ENCODE peak calls at places on chromosomes 7 and 10, in four cellular contexts. One of them, this sample, is unnamed.

GRCh38 chr10:112605063-112605462 is 158.0 kb downstream of the VTI1A start:
- DNase-seq in heart left ventricle: no peak
- DNase-seq in astrocyte: no peak
- DNase-seq in GM23338: no peak
- DNase-seq in this sample: no peak

GRCh38 chr7:71752171-71752935 is 620.4 kb downstream of the GALNT17 start:
- DNase-seq in heart left ventricle: no peak
- DNase-seq in astrocyte: no peak
- DNase-seq in GM23338: peak; percentile 91
- DNase-seq in this sample: no peak

GRCh38 chr10:3776796-3777571 is 8.0 kb downstream of the KLF6 start:
- DNase-seq in heart left ventricle: peak; percentile 49
- DNase-seq in astrocyte: peak; percentile 96
- DNase-seq in GM23338: no peak
- DNase-seq in this sample: peak; percentile 88

GRCh38 chr7:117479480-117480224 is at the start of gene CFTR:
- DNase-seq in heart left ventricle: peak; percentile 5
- DNase-seq in astrocyte: no peak
- DNase-seq in GM23338: peak; percentile 75
- DNase-seq in this sample: no peak

GRCh38 chr7:2934211-2934731 is 90.2 kb upstream of the GNA12 start:
- DNase-seq in heart left ventricle: no peak
- DNase-seq in astrocyte: peak; percentile 79
- DNase-seq in GM23338: no peak
- DNase-seq in this sample: peak; percentile 85

GRCh38 chr7:90804370-90804769 is 208.2 kb downstream of the CDK14 start:
- DNase-seq in heart left ventricle: no peak
- DNase-seq in astrocyte: peak; percentile 70
- DNase-seq in GM23338: no peak
- DNase-seq in this sample: no peak

GRCh38 chr7:32062150-32062549 is 8.1 kb downstream of the PDE1C start:
- DNase-seq in heart left ventricle: no peak
- DNase-seq in astrocyte: no peak
- DNase-seq in GM23338: peak; percentile 87
- DNase-seq in this sample: peak; percentile 22

GRCh38 chr10:14244801-14245211 is 85.9 kb downstream of the FRMD4A start:
- DNase-seq in heart left ventricle: no peak
- DNase-seq in astrocyte: peak; percentile 59
- DNase-seq in GM23338: no peak
- DNase-seq in this sample: peak; percentile 72

GRCh38 chr7:135210818-135211178 is 528 bp downstream of the WDR91 start:
- DNase-seq in heart left ventricle: no peak
- DNase-seq in astrocyte: no peak
- DNase-seq in GM23338: peak; percentile 39
- DNase-seq in this sample: no peak

GRCh38 chr10:5977471-5978370 is at the start of gene IL15RA:
- DNase-seq in heart left ventricle: peak; percentile 80
- DNase-seq in astrocyte: peak; percentile 54
- DNase-seq in GM23338: peak; percentile 78
- DNase-seq in this sample: peak; percentile 35

GRCh38 chr7:146683439-146683838 is 566.8 kb downstream of the CNTNAP2 start:
- DNase-seq in heart left ventricle: no peak
- DNase-seq in astrocyte: peak; percentile 6
- DNase-seq in GM23338: no peak
- DNase-seq in this sample: peak; percentile 2

GRCh38 chr10:17084258-17084657 is 45.4 kb downstream of the CUBN start:
- DNase-seq in heart left ventricle: no peak
- DNase-seq in astrocyte: no peak
- DNase-seq in GM23338: no peak
- DNase-seq in this sample: no peak

GRCh38 chr7:2701832-2702593 is 14.0 kb downstream of the AMZ1 start:
- DNase-seq in heart left ventricle: no peak
- DNase-seq in astrocyte: no peak
- DNase-seq in GM23338: no peak
- DNase-seq in this sample: no peak

GRCh38 chr7:138077809-138078208 is 1.6 kb downstream of the AKR1D1 start:
- DNase-seq in heart left ventricle: no peak
- DNase-seq in astrocyte: no peak
- DNase-seq in GM23338: no peak
- DNase-seq in this sample: no peak

GRCh38 chr7:134916428-134916883 is 69.9 kb upstream of the AGBL3 start:
- DNase-seq in heart left ventricle: no peak
- DNase-seq in astrocyte: no peak
- DNase-seq in GM23338: no peak
- DNase-seq in this sample: no peak

GRCh38 chr10:91409869-91410637 is at the start of gene HECTD2:
- DNase-seq in heart left ventricle: peak; percentile 84
- DNase-seq in astrocyte: peak; percentile 50
- DNase-seq in GM23338: peak; percentile 83
- DNase-seq in this sample: no peak

GRCh38 chr10:18735711-18736110 is 76.5 kb downstream of the ARL5B start:
- DNase-seq in heart left ventricle: no peak
- DNase-seq in astrocyte: no peak
- DNase-seq in GM23338: no peak
- DNase-seq in this sample: no peak

GRCh38 chr7:81812514-81813472 is 42.9 kb upstream of the HGF start:
- DNase-seq in heart left ventricle: no peak
- DNase-seq in astrocyte: no peak
- DNase-seq in GM23338: no peak
- DNase-seq in this sample: no peak

GRCh38 chr10:44985175-44985681 is 6.6 kb upstream of the DEPP1 start:
- DNase-seq in heart left ventricle: no peak
- DNase-seq in astrocyte: no peak
- DNase-seq in GM23338: no peak
- DNase-seq in this sample: no peak

GRCh38 chr7:31476073-31476745 is 37.7 kb upstream of the ITPRID1 start:
- DNase-seq in heart left ventricle: no peak
- DNase-seq in astrocyte: no peak
- DNase-seq in GM23338: no peak
- DNase-seq in this sample: no peak

DNA sequence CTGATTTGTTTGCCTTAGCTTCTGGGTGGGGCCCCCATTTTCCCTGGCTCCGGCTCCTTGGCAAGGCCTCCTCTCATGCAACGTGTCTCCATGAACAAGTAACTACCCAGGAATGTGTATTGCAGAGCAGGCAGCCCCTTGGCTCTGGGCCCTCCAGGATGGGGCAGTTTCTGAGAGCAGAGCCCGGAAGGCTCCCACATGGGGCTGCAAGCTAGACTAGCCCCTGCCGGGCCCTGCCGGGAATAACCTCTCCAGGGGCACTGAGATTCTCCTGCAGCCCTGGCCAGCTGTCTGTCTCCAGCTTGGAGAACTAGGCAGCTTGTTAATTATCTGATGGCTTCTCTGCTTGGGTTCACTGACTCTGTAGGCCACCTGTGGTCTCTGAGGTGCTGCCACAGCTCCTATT is 184.0 kb upstream of the INHBA start:
- DNase-seq in heart left ventricle: no peak
- DNase-seq in astrocyte: peak; percentile 97
- DNase-seq in GM23338: peak; percentile 12
- DNase-seq in this sample: no peak
- TF ChIP-seq CTCF in heart left ventricle: no peak
- TF ChIP-seq CTCF in astrocyte: peak; percentile 36
- TF ChIP-seq CTCF in GM23338: no peak
- TF ChIP-seq CTCF in this sample: no peak

GRCh38 chr10:100715445-100716385 is 29.7 kb upstream of the PAX2 start:
- DNase-seq in heart left ventricle: no peak
- DNase-seq in astrocyte: no peak
- DNase-seq in GM23338: peak; percentile 76
- DNase-seq in this sample: no peak
- H3K27me3 ChIP-seq in heart left ventricle: peaks cover 99% of the 10 kb centered on the region
- H3K27me3 ChIP-seq in astrocyte: peaks cover 82% of the 10 kb centered on the region
- H3K27me3 ChIP-seq in GM23338: peaks cover 100% of the 10 kb centered on the region
- H3K27me3 ChIP-seq in this sample: peaks cover 100% of the 10 kb centered on the region

GRCh38 chr10:124699471-124700292 is 44.5 kb downstream of the FAM53B start:
- DNase-seq in heart left ventricle: no peak
- DNase-seq in astrocyte: no peak
- DNase-seq in GM23338: no peak
- DNase-seq in this sample: no peak

GRCh38 chr10:124697443-124697836 is 46.7 kb downstream of the FAM53B start:
- DNase-seq in heart left ventricle: no peak
- DNase-seq in astrocyte: no peak
- DNase-seq in GM23338: no peak
- DNase-seq in this sample: no peak

GRCh38 chr10:124696446-124697392 is 47.5 kb downstream of the FAM53B start:
- DNase-seq in heart left ventricle: no peak
- DNase-seq in astrocyte: no peak
- DNase-seq in GM23338: no peak
- DNase-seq in this sample: no peak

GRCh38 chr10:124698560-124699470 is 45.4 kb downstream of the FAM53B start:
- DNase-seq in heart left ventricle: no peak
- DNase-seq in astrocyte: no peak
- DNase-seq in GM23338: no peak
- DNase-seq in this sample: no peak

DNA sequence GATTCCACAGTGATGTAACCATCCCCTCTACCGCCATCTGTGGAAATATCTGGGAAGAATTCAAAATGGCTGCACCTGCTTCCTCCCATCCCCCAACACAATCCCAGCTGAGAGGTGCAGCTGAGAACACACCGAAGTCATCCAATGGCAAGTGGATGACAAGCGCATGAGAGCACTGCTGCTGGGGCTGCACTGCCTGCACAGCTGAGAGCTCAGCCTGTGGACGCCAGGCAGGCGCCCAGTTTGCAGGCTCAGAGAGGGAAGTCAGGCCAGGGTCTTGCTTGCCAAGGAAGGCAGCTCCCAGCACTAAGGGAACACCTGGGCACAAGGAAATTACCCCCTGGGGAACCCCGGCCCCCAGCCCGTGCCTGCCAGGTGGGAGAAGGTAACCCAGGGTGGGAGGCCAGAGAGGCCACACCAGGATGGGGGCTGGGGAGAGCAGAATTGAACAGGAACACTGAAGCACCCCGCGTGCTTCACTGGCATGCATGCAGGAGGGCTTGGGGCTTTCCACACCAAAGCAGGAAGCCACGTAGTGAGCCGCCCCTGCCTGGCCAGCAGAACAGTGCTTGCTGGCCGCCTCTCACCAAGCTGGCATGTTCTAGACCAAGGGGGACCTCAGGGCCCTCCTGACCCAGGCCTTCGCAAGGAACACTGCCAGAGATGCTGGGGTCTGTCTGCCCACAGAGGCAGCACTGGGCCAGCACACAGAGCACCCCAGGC is 46.2 kb downstream of the FAM53B start:
- DNase-seq in heart left ventricle: no peak
- DNase-seq in astrocyte: no peak
- DNase-seq in GM23338: peak; percentile 36
- DNase-seq in this sample: no peak
- H3K4me1 ChIP-seq in heart left ventricle: peaks cover 99% of the 10 kb centered on the region
- H3K4me1 ChIP-seq in astrocyte: peaks cover 15% of the 10 kb centered on the region
- H3K4me1 ChIP-seq in GM23338: no peaks in the 10 kb centered on the region
- H3K4me1 ChIP-seq in this sample: no peaks in the 10 kb centered on the region

DNA sequence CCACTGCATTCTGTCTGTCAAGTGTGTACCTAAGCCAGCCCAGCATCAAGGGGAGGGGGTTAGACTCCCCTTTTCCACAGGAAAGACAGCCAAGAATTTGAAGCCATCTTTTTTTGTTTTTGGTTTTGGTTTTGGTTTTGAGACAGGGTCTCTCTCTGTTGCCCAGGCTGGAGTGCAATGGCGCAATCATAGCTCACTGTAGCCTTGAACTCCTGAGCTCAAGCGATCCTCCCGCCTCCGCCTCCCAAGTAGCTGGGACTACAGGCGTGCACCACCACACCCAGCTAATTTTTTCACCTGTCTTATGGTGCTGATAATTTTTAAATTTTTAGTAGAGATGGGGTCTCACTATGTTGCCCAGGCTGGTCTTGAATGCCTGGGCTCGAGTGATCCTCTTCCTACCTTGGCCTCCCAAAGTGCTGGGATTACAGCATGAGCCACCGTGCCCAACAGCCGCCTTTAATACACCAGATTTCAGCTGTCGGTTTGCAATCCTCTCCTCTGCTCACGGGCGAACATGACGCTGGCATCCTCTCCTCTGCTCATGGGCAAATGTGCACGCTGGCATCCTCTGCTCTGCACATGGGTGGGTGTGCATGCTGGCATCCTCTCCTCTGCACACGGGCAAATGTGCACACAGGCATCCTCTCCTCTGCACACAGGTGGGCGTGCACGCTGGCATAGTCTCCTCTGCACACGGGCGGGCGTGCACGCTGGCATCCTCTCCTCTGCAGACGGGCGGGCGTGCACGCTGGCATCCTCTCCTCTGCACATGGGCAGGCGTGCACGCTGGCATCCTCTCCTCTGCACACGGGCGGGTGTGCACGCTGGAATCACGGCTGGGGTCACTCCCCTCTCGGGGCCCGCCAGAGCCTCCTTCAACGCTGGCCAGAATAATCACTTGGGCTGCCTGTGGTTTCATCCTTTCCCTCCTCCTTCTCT is 56.0 kb upstream of the PDGFA start:
- DNase-seq in heart left ventricle: no peak
- DNase-seq in astrocyte: no peak
- DNase-seq in GM23338: no peak
- DNase-seq in this sample: no peak
- TF ChIP-seq CTCF in heart left ventricle: no peak
- TF ChIP-seq CTCF in astrocyte: no peak
- TF ChIP-seq CTCF in GM23338: no peak
- TF ChIP-seq CTCF in this sample: no peak

DNA sequence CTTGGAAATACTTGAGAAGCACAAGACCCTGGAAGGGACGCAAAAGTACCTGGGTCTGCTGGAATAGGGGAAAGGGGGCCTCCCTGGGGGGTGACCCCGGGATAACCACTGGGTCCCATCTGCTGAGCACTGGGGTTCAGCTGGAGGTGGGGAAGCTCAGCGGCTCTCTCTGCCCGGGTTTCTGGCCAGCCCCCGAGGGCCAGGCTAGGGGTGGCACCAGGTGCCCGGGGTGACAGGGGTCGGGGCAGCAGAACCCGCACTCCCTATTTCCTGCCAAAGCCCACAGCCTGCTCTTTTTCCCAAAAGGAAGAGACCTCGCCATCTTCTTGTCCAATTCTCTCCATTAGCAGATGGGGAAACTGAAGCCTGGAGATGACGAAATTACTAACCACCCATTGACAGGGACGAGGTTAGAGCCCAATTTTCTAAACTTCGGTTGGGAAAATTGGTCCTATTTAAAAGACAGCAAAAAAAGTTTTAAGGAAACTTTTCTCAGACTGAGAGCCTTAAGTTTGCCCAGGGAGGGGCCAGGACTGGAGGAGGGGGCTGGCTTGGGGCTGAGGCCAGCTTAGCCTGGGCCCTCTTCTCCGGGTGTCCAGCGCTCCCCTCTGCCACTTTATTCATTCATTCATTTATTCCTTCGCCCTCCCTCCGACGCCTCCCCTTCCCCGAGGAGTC is 17.8 kb upstream of the GATA3 start:
- DNase-seq in heart left ventricle: no peak
- DNase-seq in astrocyte: no peak
- DNase-seq in GM23338: peak; percentile 11
- DNase-seq in this sample: no peak
- H3K27me3 ChIP-seq in heart left ventricle: peaks cover 100% of the 10 kb centered on the region
- H3K27me3 ChIP-seq in astrocyte: peaks cover 87% of the 10 kb centered on the region
- H3K27me3 ChIP-seq in GM23338: peaks cover 100% of the 10 kb centered on the region
- H3K27me3 ChIP-seq in this sample: peaks cover 98% of the 10 kb centered on the region

GRCh38 chr7:20030915-20031362 is 186.2 kb downstream of the MACC1 start:
- DNase-seq in heart left ventricle: no peak
- DNase-seq in astrocyte: peak; percentile 85
- DNase-seq in GM23338: no peak
- DNase-seq in this sample: peak; percentile 44
- H3K4me1 ChIP-seq in heart left ventricle: no peaks in the 10 kb centered on the region
- H3K4me1 ChIP-seq in astrocyte: peaks cover 10% of the 10 kb centered on the region
- H3K4me1 ChIP-seq in GM23338: peaks cover 68% of the 10 kb centered on the region
- H3K4me1 ChIP-seq in this sample: no peaks in the 10 kb centered on the region